ENCODE peak calls at places on chromosome 22, in four cellular contexts. One of them, this sample, is unnamed.

GRCh38 chr22:49678842-49679170 is 148.9 kb downstream of the BRD1 start:
- DNase-seq in HepG2: no peak
- DNase-seq in K562: no peak
- DNase-seq in GM12878: no peak
- DNase-seq in this sample: no peak

GRCh38 chr22:42432020-42432596 is at the start of gene NFAM1:
- DNase-seq in HepG2: no peak
- DNase-seq in K562: no peak
- DNase-seq in GM12878: no peak
- DNase-seq in this sample: no peak

GRCh38 chr22:40982482-40983385 is 31.6 kb downstream of the RBX1 start:
- DNase-seq in HepG2: no peak
- DNase-seq in K562: no peak
- DNase-seq in GM12878: no peak
- DNase-seq in this sample: no peak

GRCh38 chr22:44181912-44182590 is 1.3 kb downstream of the PARVG start:
- DNase-seq in HepG2: no peak
- DNase-seq in K562: peak
- DNase-seq in GM12878: no peak
- DNase-seq in this sample: no peak

GRCh38 chr22:27919943-27920755 is 1.1 kb upstream of the PITPNB start:
- DNase-seq in HepG2: peak
- DNase-seq in K562: no peak
- DNase-seq in GM12878: no peak
- DNase-seq in this sample: peak

GRCh38 chr22:44620129-44620840 is 81.7 kb upstream of the PRR5 start:
- DNase-seq in HepG2: peak
- DNase-seq in K562: peak
- DNase-seq in GM12878: no peak
- DNase-seq in this sample: no peak

GRCh38 chr22:36702832-36703210 is 731 bp downstream of the CACNG2 start:
- DNase-seq in HepG2: no peak
- DNase-seq in K562: no peak
- DNase-seq in GM12878: no peak
- DNase-seq in this sample: no peak

GRCh38 chr22:48755332-48755949 is 1072.2 kb downstream of the BRD1 start:
- DNase-seq in HepG2: no peak
- DNase-seq in K562: no peak
- DNase-seq in GM12878: no peak
- DNase-seq in this sample: no peak

GRCh38 chr22:37241351-37242142 is 2.5 kb downstream of the RAC2 start:
- DNase-seq in HepG2: no peak
- DNase-seq in K562: no peak
- DNase-seq in GM12878: no peak
- DNase-seq in this sample: no peak

GRCh38 chr22:37358917-37359316 is 68.4 kb downstream of the ELFN2 start:
- DNase-seq in HepG2: no peak
- DNase-seq in K562: no peak
- DNase-seq in GM12878: no peak
- DNase-seq in this sample: no peak

GRCh38 chr22:44928064-44928463 is 81.7 kb downstream of the PHF21B start:
- DNase-seq in HepG2: no peak
- DNase-seq in K562: no peak
- DNase-seq in GM12878: no peak
- DNase-seq in this sample: no peak

GRCh38 chr22:42188808-42189447 is 58.3 kb upstream of the CYP2D6 start:
- DNase-seq in HepG2: no peak
- DNase-seq in K562: no peak
- DNase-seq in GM12878: no peak
- DNase-seq in this sample: no peak

GRCh38 chr22:40485813-40486610 is 115.6 kb downstream of the SGSM3 start:
- DNase-seq in HepG2: no peak
- DNase-seq in K562: no peak
- DNase-seq in GM12878: no peak
- DNase-seq in this sample: no peak

GRCh38 chr22:42468841-42469240 is 36.6 kb upstream of the NFAM1 start:
- DNase-seq in HepG2: no peak
- DNase-seq in K562: peak
- DNase-seq in GM12878: no peak
- DNase-seq in this sample: no peak

GRCh38 chr22:26893711-26894110 is 236.3 kb downstream of the MIAT start:
- DNase-seq in HepG2: no peak
- DNase-seq in K562: no peak
- DNase-seq in GM12878: no peak
- DNase-seq in this sample: no peak

GRCh38 chr22:26891431-26891830 is 234.0 kb downstream of the MIAT start:
- DNase-seq in HepG2: no peak
- DNase-seq in K562: no peak
- DNase-seq in GM12878: no peak
- DNase-seq in this sample: no peak

GRCh38 chr22:26892401-26893033 is 235.1 kb downstream of the MIAT start:
- DNase-seq in HepG2: no peak
- DNase-seq in K562: no peak
- DNase-seq in GM12878: no peak
- DNase-seq in this sample: no peak

GRCh38 chr22:26894362-26894761 is 237.0 kb downstream of the MIAT start:
- DNase-seq in HepG2: no peak
- DNase-seq in K562: no peak
- DNase-seq in GM12878: no peak
- DNase-seq in this sample: no peak

GRCh38 chr22:26893034-26893710 is 235.8 kb downstream of the MIAT start:
- DNase-seq in HepG2: no peak
- DNase-seq in K562: no peak
- DNase-seq in GM12878: no peak
- DNase-seq in this sample: no peak
- TF ChIP-seq BHLHE40 in HepG2: no peak
- TF ChIP-seq BHLHE40 in K562: no peak
- TF ChIP-seq BHLHE40 in GM12878: no peak
- TF ChIP-seq BHLHE40 in this sample: no peak

DNA sequence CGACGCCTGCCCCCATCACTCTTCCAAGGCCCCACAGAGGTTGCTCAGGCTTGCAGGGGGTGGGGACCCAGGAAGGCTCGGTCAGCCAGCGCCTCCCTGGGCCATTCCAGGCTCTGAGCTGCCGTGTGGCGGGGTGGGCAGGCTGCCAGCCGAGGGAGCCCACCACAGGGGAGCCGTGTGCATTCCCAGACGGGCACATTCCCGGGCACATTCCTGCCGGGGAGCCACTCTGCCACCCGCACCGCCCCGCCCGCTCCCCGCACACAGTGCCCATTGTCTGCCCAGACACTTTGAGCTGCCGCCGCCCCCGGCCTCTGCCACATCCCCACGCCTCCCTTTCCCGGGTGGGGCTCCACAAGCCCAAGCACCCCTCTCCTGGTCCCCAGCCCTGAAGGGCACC is 27.4 kb downstream of the RPL3 start:
- DNase-seq in HepG2: no peak
- DNase-seq in K562: no peak
- DNase-seq in GM12878: no peak
- DNase-seq in this sample: no peak
- TF ChIP-seq SP1 in HepG2: no peak
- TF ChIP-seq SP1 in K562: no peak
- TF ChIP-seq SP1 in GM12878: no peak
- TF ChIP-seq SP1 in this sample: no peak

DNA sequence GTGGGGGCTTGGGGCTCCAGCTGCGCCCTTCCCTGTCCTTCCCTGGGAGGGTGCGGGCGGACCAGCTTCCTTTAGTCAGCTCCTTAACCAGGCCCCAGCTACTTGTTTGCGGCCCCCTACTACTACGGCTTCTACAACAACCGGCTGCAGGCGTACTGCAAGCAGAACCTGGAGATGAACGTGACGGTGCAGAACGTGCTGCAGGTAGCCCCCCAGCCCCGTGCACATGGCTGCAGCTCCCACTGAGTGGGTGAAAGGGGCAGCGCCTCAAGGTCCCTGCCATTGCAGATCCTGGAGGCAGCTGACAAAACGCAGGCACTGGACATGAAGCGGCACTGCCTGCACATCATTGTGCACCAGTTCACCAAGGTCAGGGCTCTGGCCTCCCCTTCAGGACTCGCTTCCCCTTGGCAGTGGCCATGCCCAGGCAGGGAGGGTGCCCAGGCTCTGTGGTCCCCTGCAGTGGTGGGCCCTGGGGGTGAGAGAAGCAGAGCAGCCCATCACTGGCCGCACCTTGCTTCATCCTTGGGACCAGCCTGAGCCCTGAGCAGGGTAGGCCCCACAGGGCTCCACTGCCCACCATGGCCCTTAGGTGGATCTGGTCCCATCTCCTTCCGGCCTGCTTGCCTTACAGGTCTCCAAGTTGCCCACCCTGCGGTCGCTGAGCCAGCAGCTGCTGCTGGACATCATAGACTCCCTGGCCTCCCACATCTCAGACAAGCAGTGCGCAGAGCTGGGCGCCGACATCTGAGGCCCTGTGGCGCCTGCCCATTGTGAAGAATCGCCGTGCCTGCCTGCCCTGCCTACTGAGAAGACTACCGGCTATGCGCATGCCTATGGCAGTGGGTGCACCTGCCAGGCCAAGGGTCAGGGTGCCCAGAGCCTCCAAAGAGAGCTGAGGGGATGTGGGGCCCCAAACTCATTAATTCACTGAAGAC is 5.1 kb downstream of the THAP7 start:
- DNase-seq in HepG2: no peak
- DNase-seq in K562: no peak
- DNase-seq in GM12878: no peak
- DNase-seq in this sample: no peak
- TF ChIP-seq BHLHE40 in HepG2: no peak
- TF ChIP-seq BHLHE40 in K562: no peak
- TF ChIP-seq BHLHE40 in GM12878: no peak
- TF ChIP-seq BHLHE40 in this sample: no peak

GRCh38 chr22:39214383-39215069 is 30.3 kb downstream of the PDGFB start:
- DNase-seq in HepG2: peak
- DNase-seq in K562: no peak
- DNase-seq in GM12878: no peak
- DNase-seq in this sample: no peak
- TF ChIP-seq SP1 in HepG2: no peak
- TF ChIP-seq SP1 in K562: no peak
- TF ChIP-seq SP1 in GM12878: no peak
- TF ChIP-seq SP1 in this sample: no peak

GRCh38 chr22:20438066-20438677 is 547 bp upstream of the SCARF2 start:
- DNase-seq in HepG2: no peak
- DNase-seq in K562: no peak
- DNase-seq in GM12878: no peak
- DNase-seq in this sample: no peak

GRCh38 chr22:20435436-20436308 is 2.0 kb downstream of the SCARF2 start:
- DNase-seq in HepG2: no peak
- DNase-seq in K562: no peak
- DNase-seq in GM12878: no peak
- DNase-seq in this sample: no peak

GRCh38 chr22:20437253-20438065 is at the start of gene SCARF2:
- DNase-seq in HepG2: no peak
- DNase-seq in K562: peak
- DNase-seq in GM12878: no peak
- DNase-seq in this sample: peak

GRCh38 chr22:20434773-20435172 is 2.9 kb downstream of the SCARF2 start:
- DNase-seq in HepG2: no peak
- DNase-seq in K562: no peak
- DNase-seq in GM12878: no peak
- DNase-seq in this sample: no peak

DNA sequence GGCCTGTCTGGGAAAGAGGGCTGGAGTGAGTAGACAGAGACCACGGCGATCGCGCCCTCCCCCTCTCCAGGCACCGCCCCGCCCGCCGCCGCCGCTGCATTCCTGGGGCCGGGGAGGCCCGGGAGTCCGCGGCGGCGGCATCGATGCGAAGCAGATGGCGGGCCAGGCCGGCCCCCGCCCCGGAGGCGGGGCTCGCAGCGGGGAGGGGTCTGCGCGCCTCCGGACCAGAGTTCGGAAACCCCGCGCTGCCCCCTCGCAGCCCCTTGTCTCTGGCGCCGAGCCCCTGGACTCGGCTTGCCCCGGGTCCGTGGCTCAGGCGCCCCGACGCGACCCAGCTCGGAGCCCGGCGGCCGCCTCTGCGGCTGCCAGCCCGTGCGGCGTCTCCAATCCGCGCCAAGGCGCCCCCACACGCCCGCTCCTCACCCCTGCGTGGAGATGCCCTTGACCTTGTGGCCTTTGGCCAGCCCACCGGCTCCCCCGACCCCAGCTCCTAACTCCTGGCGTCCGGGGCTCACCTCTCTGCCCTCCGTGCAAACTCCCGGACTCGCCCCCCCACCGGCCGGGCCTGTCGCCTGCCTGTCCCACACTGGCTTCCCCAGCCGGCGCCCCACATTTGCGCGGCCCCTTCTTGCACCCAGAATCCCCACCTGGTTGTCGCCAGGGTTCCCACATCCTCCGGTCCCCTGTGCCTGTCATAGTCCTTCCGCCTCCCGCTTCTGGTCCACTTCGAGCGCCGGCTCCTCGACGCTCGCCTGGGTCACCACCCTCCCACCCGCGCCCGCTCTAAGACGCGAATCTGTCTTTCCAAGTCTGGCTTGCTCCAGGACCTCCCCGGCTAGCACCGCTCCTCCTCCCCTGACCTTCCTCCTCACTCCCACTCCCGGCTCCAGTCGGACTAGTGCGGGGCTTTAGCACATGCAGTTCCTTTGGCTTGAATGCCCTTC is 1.0 kb downstream of the SCARF2 start:
- DNase-seq in HepG2: no peak
- DNase-seq in K562: peak
- DNase-seq in GM12878: no peak
- DNase-seq in this sample: peak
- TF ChIP-seq BHLHE40 in HepG2: no peak
- TF ChIP-seq BHLHE40 in K562: no peak
- TF ChIP-seq BHLHE40 in GM12878: no peak
- TF ChIP-seq BHLHE40 in this sample: no peak

GRCh38 chr22:33803883-33804282 is 116.4 kb downstream of the LARGE1 start:
- DNase-seq in HepG2: no peak
- DNase-seq in K562: no peak
- DNase-seq in GM12878: no peak
- DNase-seq in this sample: no peak
- TF ChIP-seq SP1 in HepG2: no peak
- TF ChIP-seq SP1 in K562: no peak
- TF ChIP-seq SP1 in GM12878: no peak
- TF ChIP-seq SP1 in this sample: no peak

GRCh38 chr22:32395107-32395506 is 16.9 kb downstream of the RTCB start:
- DNase-seq in HepG2: no peak
- DNase-seq in K562: no peak
- DNase-seq in GM12878: no peak
- DNase-seq in this sample: no peak

GRCh38 chr22:32396255-32396654 is 15.8 kb downstream of the RTCB start:
- DNase-seq in HepG2: no peak
- DNase-seq in K562: no peak
- DNase-seq in GM12878: no peak
- DNase-seq in this sample: no peak

GRCh38 chr22:32401486-32401885 is 10.6 kb downstream of the RTCB start:
- DNase-seq in HepG2: no peak
- DNase-seq in K562: no peak
- DNase-seq in GM12878: no peak
- DNase-seq in this sample: no peak

DNA sequence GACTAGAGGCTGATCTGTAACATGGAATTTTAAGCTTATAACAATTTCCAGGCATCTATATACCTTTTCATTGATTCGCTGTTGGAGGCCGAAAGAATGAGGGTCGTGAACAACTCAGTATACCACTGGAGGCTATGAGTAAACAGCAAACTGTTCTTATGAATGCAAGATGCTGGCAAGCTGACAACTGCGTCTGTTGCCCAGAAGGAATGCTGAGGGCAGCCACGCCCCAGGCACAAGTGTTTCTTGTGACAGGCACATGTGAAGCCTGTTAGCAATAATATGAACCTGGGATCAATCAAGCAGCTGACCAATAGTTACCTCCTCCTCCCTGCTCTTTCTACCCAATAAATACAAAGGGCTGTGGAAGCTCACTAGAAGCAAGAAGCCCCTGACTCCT is 15.3 kb downstream of the RTCB start:
- DNase-seq in HepG2: no peak
- DNase-seq in K562: no peak
- DNase-seq in GM12878: no peak
- DNase-seq in this sample: no peak
- TF ChIP-seq BHLHE40 in HepG2: no peak
- TF ChIP-seq BHLHE40 in K562: no peak
- TF ChIP-seq BHLHE40 in GM12878: no peak
- TF ChIP-seq BHLHE40 in this sample: no peak